ENCODE peak calls at places on chromosomes 1 and 21, in four cellular contexts. C is neural progenitor cell, K is HepG2, S is IMR-90. W is an unnamed sample.
A peak's percentile ranks its signal among the peaks of the same experiment; 100 is the strongest.

GRCh38 chr1:93079685-93080141 is 630 bp downstream of the MTF2 start:
- DNase-seq in C (peak; percentile 54), K (no peak), S (no peak), W (no peak)

GRCh38 chr1:199362996-199363395 is 664.5 kb upstream of the NR5A2 start:
- DNase-seq in C (no peak), K (no peak), S (no peak), W (no peak)

GRCh38 chr1:66681686-66682085 is 70.6 kb upstream of the DYNLT5 start:
- DNase-seq in C (no peak), K (no peak), S (no peak), W (no peak)

GRCh38 chr21:38042246-38042645 is 126.0 kb upstream of the KCNJ6 start:
- DNase-seq in C (no peak), K (no peak), S (no peak), W (no peak)

GRCh38 chr1:81305997-81306452 is 494.7 kb upstream of the ADGRL2 start:
- DNase-seq in C (peak; percentile 62), K (no peak), S (peak; percentile 54), W (no peak)

GRCh38 chr1:203663294-203663693 is 36.7 kb downstream of the ATP2B4 start:
- DNase-seq in C (no peak), K (no peak), S (peak; percentile 98), W (no peak)

GRCh38 chr1:29122987-29123870 is 474 bp downstream of the TMEM200B start:
- DNase-seq in C (peak; percentile 59), K (no peak), S (peak; percentile 16), W (no peak)

GRCh38 chr21:26881504-26882228 is 36.5 kb upstream of the ADAMTS1 start:
- DNase-seq in C (peak; percentile 17), K (no peak), S (peak; percentile 39), W (peak; percentile 15)

GRCh38 chr1:29853716-29854330 is 617.5 kb downstream of the PTPRU start:
- DNase-seq in C (no peak), K (no peak), S (no peak), W (no peak)

GRCh38 chr1:1942753-1943656 is 23.9 kb upstream of the TMEM52 start:
- DNase-seq in C (no peak), K (peak; percentile 78), S (no peak), W (no peak)

GRCh38 chr1:111221633-111222286 is 5.8 kb upstream of the CHI3L2 start:
- DNase-seq in C (no peak), K (no peak), S (peak; percentile 8), W (no peak)
- H3K4me3 ChIP-seq in C (no peak overlapping the region), K (no peak overlapping the region), S (no peak overlapping the region), W (no peak overlapping the region)

DNA sequence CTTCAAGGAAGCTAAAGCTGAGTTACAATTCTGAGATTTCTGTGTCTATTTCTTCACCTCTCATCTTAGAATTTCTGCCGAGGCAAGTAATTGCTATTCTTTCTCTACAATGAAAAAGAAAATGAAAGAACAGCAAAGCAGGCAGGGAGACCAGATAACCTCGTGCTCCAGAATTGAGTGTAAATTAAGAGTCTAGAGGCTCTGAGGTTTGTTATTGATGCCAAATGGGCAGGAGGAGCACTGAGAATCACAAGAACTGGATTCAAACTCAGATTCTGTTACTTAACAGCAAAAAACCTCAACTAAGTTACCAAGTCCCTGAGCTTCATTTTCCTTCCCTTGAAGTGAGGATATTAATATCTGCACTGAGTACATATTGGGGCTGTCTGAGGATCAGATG is 5.5 kb upstream of the DDR2 start:
- DNase-seq in C (no peak), K (no peak), S (no peak), W (no peak)
- H3K9ac ChIP-seq in C (no peak overlapping the region), K (no peak overlapping the region), S (peak overlapping the region; percentile 43), W (no peak overlapping the region)

GRCh38 chr1:56572334-56573050 is 6.9 kb downstream of the PLPP3 start:
- DNase-seq in C (no peak), K (no peak), S (no peak), W (no peak)
- H3K4me3 ChIP-seq in C (no peak overlapping the region), K (peak overlapping the region; percentile 36), S (no peak overlapping the region), W (no peak overlapping the region)

DNA sequence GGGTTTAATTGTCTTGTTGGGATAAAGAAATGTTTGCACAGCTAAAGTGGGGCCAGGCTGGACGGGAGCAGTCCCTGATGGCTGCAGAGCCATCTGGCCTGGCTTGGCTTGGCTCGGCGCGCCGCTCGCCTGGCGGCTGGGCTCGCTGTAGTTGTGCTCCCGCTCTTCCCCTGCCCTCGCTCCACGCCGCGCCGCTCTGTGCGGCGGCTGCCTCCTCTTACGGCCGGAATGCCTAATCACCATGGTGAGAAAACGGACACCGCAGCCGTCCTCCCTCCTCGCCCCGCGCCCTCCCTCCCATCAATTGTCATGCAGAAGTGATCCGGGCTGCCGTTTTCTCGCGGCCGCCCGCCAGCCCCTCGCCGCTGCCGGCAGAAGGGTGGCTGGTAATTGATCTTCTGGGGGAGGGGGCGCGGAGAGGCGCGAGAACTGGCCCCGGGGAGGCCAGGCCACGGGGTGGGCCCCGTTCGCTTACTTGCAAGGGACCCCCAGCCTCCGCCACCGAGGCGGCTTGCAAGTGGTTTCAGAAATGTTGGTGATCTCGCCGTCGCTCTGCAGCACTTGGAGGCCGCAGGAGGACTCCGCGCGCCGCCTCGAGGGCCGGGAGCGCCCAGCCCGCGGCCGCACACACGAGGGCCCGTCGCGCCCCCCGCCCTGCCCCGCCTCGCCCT is 12.4 kb downstream of the RNF220 start:
- DNase-seq in C (peak; percentile 95), K (no peak), S (no peak), W (peak; percentile 96)
- H3K9ac ChIP-seq in C (no peak overlapping the region), K (no peak overlapping the region), S (no peak overlapping the region), W (peak overlapping the region; percentile 68)

DNA sequence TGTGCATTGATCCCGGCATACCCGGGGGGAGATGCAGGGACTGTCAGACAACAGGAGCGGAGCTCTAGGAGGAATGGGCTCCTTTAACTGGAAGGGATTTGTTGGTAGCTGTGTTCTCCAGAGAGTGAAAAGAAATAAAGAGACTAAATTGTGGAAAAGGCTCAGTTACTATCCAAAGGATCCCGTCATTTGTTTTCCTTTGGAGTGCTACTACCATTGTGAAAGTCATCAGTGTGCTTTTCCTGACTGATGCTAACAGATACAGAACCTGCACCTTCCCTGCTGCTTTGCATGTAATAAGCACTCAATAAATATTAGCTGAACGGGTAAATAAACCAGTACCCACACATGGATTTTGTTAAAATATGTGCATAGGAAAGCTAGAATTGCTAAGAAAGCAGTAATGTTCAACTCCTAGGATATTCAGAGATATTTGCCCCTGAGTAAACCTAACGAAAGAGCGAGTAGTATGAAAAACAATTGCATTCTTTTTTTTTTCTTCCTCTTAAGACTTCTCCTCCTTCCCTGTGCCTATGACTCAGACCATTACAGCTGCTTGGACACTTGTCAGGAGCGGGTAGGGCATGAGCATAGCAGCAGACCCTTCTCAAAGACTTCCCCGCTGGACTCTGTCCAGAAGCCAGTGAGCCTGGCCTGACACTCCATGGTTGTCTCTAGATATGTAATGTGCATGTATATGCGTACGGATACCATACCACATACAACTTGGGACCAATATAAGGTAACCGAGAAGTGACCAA is 41.6 kb downstream of the PTGFRN start:
- DNase-seq in C (peak; percentile 67), K (no peak), S (peak; percentile 7), W (no peak)
- H3K4me3 ChIP-seq in C (peak overlapping the region; percentile 16), K (no peak overlapping the region), S (no peak overlapping the region), W (no peak overlapping the region)

GRCh38 chr1:14438127-14438769 is 160.2 kb upstream of the KAZN start:
- DNase-seq in C (no peak), K (no peak), S (no peak), W (no peak)
- H3K9ac ChIP-seq in C (no peak overlapping the region), K (no peak overlapping the region), S (no peak overlapping the region), W (no peak overlapping the region)

DNA sequence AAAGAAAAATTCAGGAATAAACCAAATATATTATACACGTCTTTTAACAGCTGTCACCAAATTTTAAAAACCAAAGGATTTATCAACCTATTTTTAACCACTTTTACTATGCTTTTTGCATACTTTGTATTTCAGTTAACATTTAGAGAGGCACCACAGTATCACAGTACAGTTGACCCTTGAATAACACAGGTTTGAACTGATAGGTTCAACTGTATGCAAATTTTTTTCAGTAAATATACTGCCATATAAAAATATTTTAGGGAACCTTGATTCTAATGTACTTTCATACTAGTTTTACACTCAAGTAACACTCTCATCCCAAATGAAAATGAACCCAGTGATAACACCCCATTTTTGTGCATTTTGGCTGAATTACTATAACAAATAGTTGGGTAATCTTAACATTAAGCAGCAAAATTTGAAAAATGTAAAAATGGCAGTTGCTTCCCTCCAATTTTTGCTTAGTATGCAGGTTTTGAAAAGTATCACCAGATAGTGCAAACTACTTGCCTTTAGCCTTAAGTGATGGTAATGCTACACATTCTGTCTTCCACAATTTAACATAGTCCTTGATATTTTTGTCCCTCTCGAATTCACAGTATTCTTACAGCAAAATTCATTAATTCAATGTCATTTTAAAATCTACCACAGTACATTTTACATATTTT is 10.8 kb upstream of the ADCY10 start:
- DNase-seq in C (no peak), K (no peak), S (no peak), W (no peak)
- H3K4me3 ChIP-seq in C (no peak overlapping the region), K (no peak overlapping the region), S (no peak overlapping the region), W (no peak overlapping the region)

GRCh38 chr1:41239988-41240610 is 2.0 kb downstream of the SCMH1 start:
- DNase-seq in C (no peak), K (peak; percentile 99), S (peak; percentile 62), W (no peak)
- H3K9ac ChIP-seq in C (no peak overlapping the region), K (peak overlapping the region; percentile 89), S (no peak overlapping the region), W (no peak overlapping the region)